ENCODE peak calls at places on chromosomes 11 and 22, in eight cellular contexts. One of them, this sample, is unnamed.
A peak's percentile ranks its signal among the peaks of the same experiment; 100 is the strongest.

GRCh38 chr11:1597331-1597741 is 758 bp downstream of the KRTAP5-2 start:
- DNase-seq in EH: no peak
- DNase-seq in stimulated activated CD4-positive, alpha-beta T cell treated with anti-CD3 and anti-CD28 coated beads, Interleukin-4, amount 100 ng/mL, for 48 hours: no peak
- DNase-seq in suprapubic skin: no peak
- DNase-seq in T follicular helper cell: no peak
- DNase-seq in myocyte: no peak
- DNase-seq in uterus: no peak
- DNase-seq in activated CD8-positive, alpha-beta memory T cell treated with anti-CD3 and anti-CD28 coated beads for 1 hour: no peak
- DNase-seq in this sample: no peak

GRCh38 chr11:26753738-26754504 is 32.1 kb upstream of the SLC5A12 start:
- DNase-seq in EH: peak; percentile 72
- DNase-seq in stimulated activated CD4-positive, alpha-beta T cell treated with anti-CD3 and anti-CD28 coated beads, Interleukin-4, amount 100 ng/mL, for 48 hours: no peak
- DNase-seq in suprapubic skin: no peak
- DNase-seq in T follicular helper cell: no peak
- DNase-seq in myocyte: peak; percentile 73
- DNase-seq in uterus: peak; percentile 65
- DNase-seq in activated CD8-positive, alpha-beta memory T cell treated with anti-CD3 and anti-CD28 coated beads for 1 hour: no peak
- DNase-seq in this sample: no peak

GRCh38 chr22:27297125-27297524 is 504.4 kb downstream of the MN1 start:
- DNase-seq in EH: no peak
- DNase-seq in stimulated activated CD4-positive, alpha-beta T cell treated with anti-CD3 and anti-CD28 coated beads, Interleukin-4, amount 100 ng/mL, for 48 hours: no peak
- DNase-seq in suprapubic skin: no peak
- DNase-seq in T follicular helper cell: no peak
- DNase-seq in myocyte: no peak
- DNase-seq in uterus: no peak
- DNase-seq in activated CD8-positive, alpha-beta memory T cell treated with anti-CD3 and anti-CD28 coated beads for 1 hour: no peak
- DNase-seq in this sample: no peak

GRCh38 chr11:6703247-6704063 is 20.3 kb upstream of the MRPL17 start:
- DNase-seq in EH: peak; percentile 85
- DNase-seq in stimulated activated CD4-positive, alpha-beta T cell treated with anti-CD3 and anti-CD28 coated beads, Interleukin-4, amount 100 ng/mL, for 48 hours: no peak
- DNase-seq in suprapubic skin: no peak
- DNase-seq in T follicular helper cell: no peak
- DNase-seq in myocyte: peak; percentile 78
- DNase-seq in uterus: peak; percentile 27
- DNase-seq in activated CD8-positive, alpha-beta memory T cell treated with anti-CD3 and anti-CD28 coated beads for 1 hour: no peak
- DNase-seq in this sample: no peak

GRCh38 chr22:22166941-22167713 is 77.5 kb upstream of the VPREB1 start:
- DNase-seq in EH: no peak
- DNase-seq in stimulated activated CD4-positive, alpha-beta T cell treated with anti-CD3 and anti-CD28 coated beads, Interleukin-4, amount 100 ng/mL, for 48 hours: no peak
- DNase-seq in suprapubic skin: no peak
- DNase-seq in T follicular helper cell: no peak
- DNase-seq in myocyte: no peak
- DNase-seq in uterus: no peak
- DNase-seq in activated CD8-positive, alpha-beta memory T cell treated with anti-CD3 and anti-CD28 coated beads for 1 hour: no peak
- DNase-seq in this sample: no peak

GRCh38 chr11:111637885-111638284 is 35.6 kb downstream of the SIK2 start:
- DNase-seq in EH: no peak
- DNase-seq in stimulated activated CD4-positive, alpha-beta T cell treated with anti-CD3 and anti-CD28 coated beads, Interleukin-4, amount 100 ng/mL, for 48 hours: no peak
- DNase-seq in suprapubic skin: no peak
- DNase-seq in T follicular helper cell: no peak
- DNase-seq in myocyte: no peak
- DNase-seq in uterus: no peak
- DNase-seq in activated CD8-positive, alpha-beta memory T cell treated with anti-CD3 and anti-CD28 coated beads for 1 hour: no peak
- DNase-seq in this sample: no peak

GRCh38 chr11:78567209-78567608 is 7.5 kb downstream of the NARS2 start:
- DNase-seq in EH: peak; percentile 65
- DNase-seq in stimulated activated CD4-positive, alpha-beta T cell treated with anti-CD3 and anti-CD28 coated beads, Interleukin-4, amount 100 ng/mL, for 48 hours: no peak
- DNase-seq in suprapubic skin: no peak
- DNase-seq in T follicular helper cell: no peak
- DNase-seq in myocyte: peak; percentile 19
- DNase-seq in uterus: no peak
- DNase-seq in activated CD8-positive, alpha-beta memory T cell treated with anti-CD3 and anti-CD28 coated beads for 1 hour: no peak
- DNase-seq in this sample: no peak

GRCh38 chr11:125903753-125904659 is at the start of gene DDX25:
- DNase-seq in EH: no peak
- DNase-seq in stimulated activated CD4-positive, alpha-beta T cell treated with anti-CD3 and anti-CD28 coated beads, Interleukin-4, amount 100 ng/mL, for 48 hours: no peak
- DNase-seq in suprapubic skin: no peak
- DNase-seq in T follicular helper cell: no peak
- DNase-seq in myocyte: no peak
- DNase-seq in uterus: no peak
- DNase-seq in activated CD8-positive, alpha-beta memory T cell treated with anti-CD3 and anti-CD28 coated beads for 1 hour: no peak
- DNase-seq in this sample: no peak

GRCh38 chr11:30983810-30984441 is 385.6 kb downstream of the DCDC1 start:
- DNase-seq in EH: no peak
- DNase-seq in stimulated activated CD4-positive, alpha-beta T cell treated with anti-CD3 and anti-CD28 coated beads, Interleukin-4, amount 100 ng/mL, for 48 hours: no peak
- DNase-seq in suprapubic skin: no peak
- DNase-seq in T follicular helper cell: no peak
- DNase-seq in myocyte: no peak
- DNase-seq in uterus: no peak
- DNase-seq in activated CD8-positive, alpha-beta memory T cell treated with anti-CD3 and anti-CD28 coated beads for 1 hour: no peak
- DNase-seq in this sample: no peak

GRCh38 chr11:72969894-72970335 is 155.7 kb downstream of the ATG16L2 start:
- DNase-seq in EH: peak; percentile 89
- DNase-seq in stimulated activated CD4-positive, alpha-beta T cell treated with anti-CD3 and anti-CD28 coated beads, Interleukin-4, amount 100 ng/mL, for 48 hours: no peak
- DNase-seq in suprapubic skin: no peak
- DNase-seq in T follicular helper cell: no peak
- DNase-seq in myocyte: peak; percentile 74
- DNase-seq in uterus: no peak
- DNase-seq in activated CD8-positive, alpha-beta memory T cell treated with anti-CD3 and anti-CD28 coated beads for 1 hour: no peak
- DNase-seq in this sample: no peak

GRCh38 chr11:19727246-19727645 is 14.6 kb downstream of the NAV2 start:
- DNase-seq in EH: peak; percentile 67
- DNase-seq in stimulated activated CD4-positive, alpha-beta T cell treated with anti-CD3 and anti-CD28 coated beads, Interleukin-4, amount 100 ng/mL, for 48 hours: no peak
- DNase-seq in suprapubic skin: no peak
- DNase-seq in T follicular helper cell: no peak
- DNase-seq in myocyte: peak; percentile 51
- DNase-seq in uterus: no peak
- DNase-seq in activated CD8-positive, alpha-beta memory T cell treated with anti-CD3 and anti-CD28 coated beads for 1 hour: no peak
- DNase-seq in this sample: no peak

GRCh38 chr11:78660451-78660850 is 85.8 kb upstream of the NARS2 start:
- DNase-seq in EH: no peak
- DNase-seq in stimulated activated CD4-positive, alpha-beta T cell treated with anti-CD3 and anti-CD28 coated beads, Interleukin-4, amount 100 ng/mL, for 48 hours: no peak
- DNase-seq in suprapubic skin: no peak
- DNase-seq in T follicular helper cell: no peak
- DNase-seq in myocyte: no peak
- DNase-seq in uterus: no peak
- DNase-seq in activated CD8-positive, alpha-beta memory T cell treated with anti-CD3 and anti-CD28 coated beads for 1 hour: no peak
- DNase-seq in this sample: no peak

GRCh38 chr11:3207530-3208189 is 11.0 kb downstream of the MRGPRG start:
- DNase-seq in EH: no peak
- DNase-seq in stimulated activated CD4-positive, alpha-beta T cell treated with anti-CD3 and anti-CD28 coated beads, Interleukin-4, amount 100 ng/mL, for 48 hours: no peak
- DNase-seq in suprapubic skin: no peak
- DNase-seq in T follicular helper cell: no peak
- DNase-seq in myocyte: no peak
- DNase-seq in uterus: no peak
- DNase-seq in activated CD8-positive, alpha-beta memory T cell treated with anti-CD3 and anti-CD28 coated beads for 1 hour: no peak
- DNase-seq in this sample: no peak

GRCh38 chr22:49216579-49216978 is 611.1 kb downstream of the BRD1 start:
- DNase-seq in EH: no peak
- DNase-seq in stimulated activated CD4-positive, alpha-beta T cell treated with anti-CD3 and anti-CD28 coated beads, Interleukin-4, amount 100 ng/mL, for 48 hours: no peak
- DNase-seq in suprapubic skin: peak; percentile 25
- DNase-seq in T follicular helper cell: no peak
- DNase-seq in myocyte: no peak
- DNase-seq in uterus: peak; percentile 1
- DNase-seq in activated CD8-positive, alpha-beta memory T cell treated with anti-CD3 and anti-CD28 coated beads for 1 hour: no peak
- DNase-seq in this sample: no peak

GRCh38 chr11:35115688-35116030 is 23.3 kb upstream of the CD44 start:
- DNase-seq in EH: no peak
- DNase-seq in stimulated activated CD4-positive, alpha-beta T cell treated with anti-CD3 and anti-CD28 coated beads, Interleukin-4, amount 100 ng/mL, for 48 hours: no peak
- DNase-seq in suprapubic skin: no peak
- DNase-seq in T follicular helper cell: no peak
- DNase-seq in myocyte: peak; percentile 22
- DNase-seq in uterus: no peak
- DNase-seq in activated CD8-positive, alpha-beta memory T cell treated with anti-CD3 and anti-CD28 coated beads for 1 hour: no peak
- DNase-seq in this sample: no peak

GRCh38 chr22:44755956-44756361 is 3.6 kb downstream of the ARHGAP8 start:
- DNase-seq in EH: no peak
- DNase-seq in stimulated activated CD4-positive, alpha-beta T cell treated with anti-CD3 and anti-CD28 coated beads, Interleukin-4, amount 100 ng/mL, for 48 hours: no peak
- DNase-seq in suprapubic skin: no peak
- DNase-seq in T follicular helper cell: no peak
- DNase-seq in myocyte: no peak
- DNase-seq in uterus: no peak
- DNase-seq in activated CD8-positive, alpha-beta memory T cell treated with anti-CD3 and anti-CD28 coated beads for 1 hour: no peak
- DNase-seq in this sample: no peak

GRCh38 chr11:12744831-12745502 is 70.7 kb downstream of the TEAD1 start:
- DNase-seq in EH: peak; percentile 39
- DNase-seq in stimulated activated CD4-positive, alpha-beta T cell treated with anti-CD3 and anti-CD28 coated beads, Interleukin-4, amount 100 ng/mL, for 48 hours: no peak
- DNase-seq in suprapubic skin: no peak
- DNase-seq in T follicular helper cell: no peak
- DNase-seq in myocyte: peak; percentile 79
- DNase-seq in uterus: no peak
- DNase-seq in activated CD8-positive, alpha-beta memory T cell treated with anti-CD3 and anti-CD28 coated beads for 1 hour: no peak
- DNase-seq in this sample: no peak

GRCh38 chr11:36818410-36818809 is 220.4 kb upstream of the RAG2 start:
- DNase-seq in EH: peak; percentile 3
- DNase-seq in stimulated activated CD4-positive, alpha-beta T cell treated with anti-CD3 and anti-CD28 coated beads, Interleukin-4, amount 100 ng/mL, for 48 hours: no peak
- DNase-seq in suprapubic skin: no peak
- DNase-seq in T follicular helper cell: no peak
- DNase-seq in myocyte: no peak
- DNase-seq in uterus: no peak
- DNase-seq in activated CD8-positive, alpha-beta memory T cell treated with anti-CD3 and anti-CD28 coated beads for 1 hour: no peak
- DNase-seq in this sample: no peak

GRCh38 chr11:92865352-92865751 is 104.1 kb upstream of the MTNR1B start:
- DNase-seq in EH: peak; percentile 45
- DNase-seq in stimulated activated CD4-positive, alpha-beta T cell treated with anti-CD3 and anti-CD28 coated beads, Interleukin-4, amount 100 ng/mL, for 48 hours: no peak
- DNase-seq in suprapubic skin: no peak
- DNase-seq in T follicular helper cell: no peak
- DNase-seq in myocyte: no peak
- DNase-seq in uterus: no peak
- DNase-seq in activated CD8-positive, alpha-beta memory T cell treated with anti-CD3 and anti-CD28 coated beads for 1 hour: no peak
- DNase-seq in this sample: no peak

GRCh38 chr11:65131417-65131776 is 2.9 kb downstream of the SYVN1 start:
- DNase-seq in EH: no peak
- DNase-seq in stimulated activated CD4-positive, alpha-beta T cell treated with anti-CD3 and anti-CD28 coated beads, Interleukin-4, amount 100 ng/mL, for 48 hours: no peak
- DNase-seq in suprapubic skin: no peak
- DNase-seq in T follicular helper cell: no peak
- DNase-seq in myocyte: no peak
- DNase-seq in uterus: no peak
- DNase-seq in activated CD8-positive, alpha-beta memory T cell treated with anti-CD3 and anti-CD28 coated beads for 1 hour: no peak
- DNase-seq in this sample: no peak

GRCh38 chr11:134741453-134742227 is 329.6 kb upstream of the B3GAT1 start:
- DNase-seq in EH: no peak
- DNase-seq in stimulated activated CD4-positive, alpha-beta T cell treated with anti-CD3 and anti-CD28 coated beads, Interleukin-4, amount 100 ng/mL, for 48 hours: no peak
- DNase-seq in suprapubic skin: no peak
- DNase-seq in T follicular helper cell: no peak
- DNase-seq in myocyte: peak; percentile 2
- DNase-seq in uterus: no peak
- DNase-seq in activated CD8-positive, alpha-beta memory T cell treated with anti-CD3 and anti-CD28 coated beads for 1 hour: no peak
- DNase-seq in this sample: no peak

GRCh38 chr11:94740083-94740974 is 27.8 kb upstream of the AMOTL1 start:
- DNase-seq in EH: peak; percentile 40
- DNase-seq in stimulated activated CD4-positive, alpha-beta T cell treated with anti-CD3 and anti-CD28 coated beads, Interleukin-4, amount 100 ng/mL, for 48 hours: peak; percentile 0
- DNase-seq in suprapubic skin: peak; percentile 79
- DNase-seq in T follicular helper cell: no peak
- DNase-seq in myocyte: peak; percentile 28
- DNase-seq in uterus: peak; percentile 53
- DNase-seq in activated CD8-positive, alpha-beta memory T cell treated with anti-CD3 and anti-CD28 coated beads for 1 hour: no peak
- DNase-seq in this sample: no peak

GRCh38 chr22:19519041-19519926 is 4.9 kb downstream of the CLDN5 start:
- DNase-seq in EH: no peak
- DNase-seq in stimulated activated CD4-positive, alpha-beta T cell treated with anti-CD3 and anti-CD28 coated beads, Interleukin-4, amount 100 ng/mL, for 48 hours: no peak
- DNase-seq in suprapubic skin: no peak
- DNase-seq in T follicular helper cell: no peak
- DNase-seq in myocyte: peak; percentile 68
- DNase-seq in uterus: no peak
- DNase-seq in activated CD8-positive, alpha-beta memory T cell treated with anti-CD3 and anti-CD28 coated beads for 1 hour: no peak
- DNase-seq in this sample: no peak

GRCh38 chr22:30881361-30882180 is 87.0 kb downstream of the MORC2 start:
- DNase-seq in EH: peak; percentile 6
- DNase-seq in stimulated activated CD4-positive, alpha-beta T cell treated with anti-CD3 and anti-CD28 coated beads, Interleukin-4, amount 100 ng/mL, for 48 hours: no peak
- DNase-seq in suprapubic skin: no peak
- DNase-seq in T follicular helper cell: no peak
- DNase-seq in myocyte: peak; percentile 19
- DNase-seq in uterus: no peak
- DNase-seq in activated CD8-positive, alpha-beta memory T cell treated with anti-CD3 and anti-CD28 coated beads for 1 hour: no peak
- DNase-seq in this sample: no peak

GRCh38 chr11:2203440-2204259 is 32.0 kb upstream of the TH start:
- DNase-seq in EH: no peak
- DNase-seq in stimulated activated CD4-positive, alpha-beta T cell treated with anti-CD3 and anti-CD28 coated beads, Interleukin-4, amount 100 ng/mL, for 48 hours: no peak
- DNase-seq in suprapubic skin: peak; percentile 61
- DNase-seq in T follicular helper cell: no peak
- DNase-seq in myocyte: no peak
- DNase-seq in uterus: no peak
- DNase-seq in activated CD8-positive, alpha-beta memory T cell treated with anti-CD3 and anti-CD28 coated beads for 1 hour: no peak
- DNase-seq in this sample: no peak

GRCh38 chr11:91800208-91800914 is 424.3 kb upstream of the FAT3 start:
- DNase-seq in EH: no peak
- DNase-seq in stimulated activated CD4-positive, alpha-beta T cell treated with anti-CD3 and anti-CD28 coated beads, Interleukin-4, amount 100 ng/mL, for 48 hours: no peak
- DNase-seq in suprapubic skin: no peak
- DNase-seq in T follicular helper cell: no peak
- DNase-seq in myocyte: no peak
- DNase-seq in uterus: no peak
- DNase-seq in activated CD8-positive, alpha-beta memory T cell treated with anti-CD3 and anti-CD28 coated beads for 1 hour: no peak
- DNase-seq in this sample: no peak